ENCODE peak calls at places on chromosomes 12 and 14, in four cellular contexts. Q is kidney tubule cell, O is left cardiac atrium, W is H7. L is an unnamed sample.

GRCh38 chr14:72546359-72547035 is 347.4 kb downstream of the DPF3 start:
- DNase-seq in W (no peak), Q (no peak), O (no peak), L (no peak)

GRCh38 chr14:56759633-56760032 is 50.6 kb downstream of the OTX2 start:
- DNase-seq in O (no peak), Q (no peak), W (no peak), L (no peak)

GRCh38 chr12:490260-490659 is 30.5 kb downstream of the B4GALNT3 start:
- DNase-seq in O (no peak), W (no peak), Q (no peak), L (no peak)

GRCh38 chr14:39467889-39468524 is 35.8 kb upstream of the FBXO33 start:
- DNase-seq in O (no peak), W (no peak), Q (peak), L (peak)

GRCh38 chr14:25308244-25308643 is 258.3 kb upstream of the STXBP6 start:
- DNase-seq in Q (no peak), W (peak), O (no peak), L (peak)

GRCh38 chr14:31047503-31047902 is 21.3 kb upstream of the STRN3 start:
- DNase-seq in W (no peak), Q (no peak), O (no peak), L (no peak)

GRCh38 chr14:30610719-30611388 is 11.3 kb upstream of the SCFD1 start:
- DNase-seq in W (no peak), O (peak), Q (peak), L (peak)

GRCh38 chr14:24851837-24852236 is 198.1 kb downstream of the STXBP6 start:
- DNase-seq in W (no peak), O (no peak), Q (peak), L (peak)

GRCh38 chr12:116361404-116362223 is 84.1 kb upstream of the MED13L start:
- DNase-seq in Q (no peak), W (no peak), O (no peak), L (no peak)

GRCh38 chr14:89165189-89165809 is 251.7 kb downstream of the FOXN3 start:
- DNase-seq in Q (no peak), O (no peak), W (no peak), L (no peak)

L was measured in mesendoderm.